ENCODE peak calls at places on chromosomes 5 and 9, in nine cellular contexts. W, T, R, C, E, A, Z, M and L are unnamed samples.

GRCh38 chr9:121398374-121398773 is 28.3 kb upstream of the STOM start:
- DNase-seq in W (no peak), T (peak), R (peak), C (no peak), E (peak), A (no peak), Z (peak), M (no peak), L (no peak)

GRCh38 chr5:113487411-113487778 is 858 bp downstream of the MCC start:
- DNase-seq in W (no peak), T (peak), R (no peak), C (no peak), E (no peak), A (no peak), Z (no peak), M (no peak), L (peak)

GRCh38 chr5:140632366-140633080 is 452 bp downstream of the CD14 start:
- DNase-seq in W (peak), T (peak), R (no peak), C (peak), E (peak), A (no peak), Z (no peak), M (peak), L (peak)

GRCh38 chr5:107805819-107806218 is 135.1 kb upstream of the EFNA5 start:
- DNase-seq in W (no peak), T (no peak), R (no peak), C (no peak), E (no peak), A (no peak), Z (no peak), M (no peak), L (no peak)

GRCh38 chr9:87194471-87194870 is 247.2 kb upstream of the GAS1 start:
- DNase-seq in W (no peak), T (peak), R (peak), C (no peak), E (peak), A (no peak), Z (peak), M (no peak), L (no peak)

GRCh38 chr5:171492781-171493180 is 73.3 kb downstream of the FGF18 start:
- DNase-seq in W (no peak), T (peak), R (no peak), C (no peak), E (no peak), A (no peak), Z (no peak), M (no peak), L (peak)

GRCh38 chr9:33024126-33024965 is 727 bp upstream of the DNAJA1 start:
- DNase-seq in W (no peak), T (peak), R (no peak), C (no peak), E (peak), A (peak), Z (no peak), M (no peak), L (no peak)

GRCh38 chr5:81965510-81965909 is 6.3 kb upstream of the ATG10 start:
- DNase-seq in W (no peak), T (peak), R (no peak), C (no peak), E (no peak), A (no peak), Z (no peak), M (no peak), L (no peak)

GRCh38 chr9:78316151-78316892 is 19.4 kb downstream of the PSAT1 start:
- DNase-seq in W (peak), T (no peak), R (no peak), C (no peak), E (no peak), A (no peak), Z (no peak), M (no peak), L (peak)

GRCh38 chr5:123813937-123814624 is 302.1 kb downstream of the CSNK1G3 start:
- DNase-seq in W (no peak), T (peak), R (peak), C (no peak), E (no peak), A (no peak), Z (no peak), M (no peak), L (no peak)

GRCh38 chr9:90326219-90326618 is 316.4 kb downstream of the DIRAS2 start:
- DNase-seq in W (no peak), T (peak), R (no peak), C (no peak), E (no peak), A (no peak), Z (no peak), M (no peak), L (no peak)

GRCh38 chr5:123422433-123423277 is 548 bp downstream of the CEP120 start:
- DNase-seq in W (no peak), T (peak), R (no peak), C (no peak), E (peak), A (peak), Z (no peak), M (peak), L (no peak)

GRCh38 chr5:66130493-66130892 is 13.6 kb upstream of the SREK1 start:
- DNase-seq in W (no peak), T (no peak), R (no peak), C (no peak), E (no peak), A (no peak), Z (no peak), M (no peak), L (no peak)

GRCh38 chr9:138112090-138112748 is 234.6 kb downstream of the CACNA1B start:
- DNase-seq in W (no peak), T (no peak), R (no peak), C (no peak), E (no peak), A (no peak), Z (no peak), M (peak), L (peak)

GRCh38 chr5:160448886-160449285 is 27.2 kb downstream of the PTTG1 start:
- DNase-seq in W (no peak), T (no peak), R (no peak), C (no peak), E (no peak), A (no peak), Z (no peak), M (no peak), L (no peak)

GRCh38 chr9:37908283-37908682 is 4.4 kb upstream of the SLC25A51 start:
- DNase-seq in W (peak), T (peak), R (no peak), C (no peak), E (no peak), A (no peak), Z (no peak), M (no peak), L (peak)

GRCh38 chr5:137833463-137833862 is 34.2 kb upstream of the MYOT start:
- DNase-seq in W (no peak), T (peak), R (no peak), C (no peak), E (peak), A (no peak), Z (no peak), M (no peak), L (no peak)

GRCh38 chr9:16213781-16214515 is 656.5 kb downstream of the BNC2 start:
- DNase-seq in W (peak), T (peak), R (peak), C (peak), E (peak), A (no peak), Z (peak), M (peak), L (no peak)

GRCh38 chr9:84811072-84811725 is 141.7 kb downstream of the NTRK2 start:
- DNase-seq in W (no peak), T (no peak), R (no peak), C (no peak), E (no peak), A (no peak), Z (no peak), M (no peak), L (peak)

GRCh38 chr9:6415266-6415665 is 2.3 kb downstream of the UHRF2 start:
- DNase-seq in W (no peak), T (no peak), R (no peak), C (no peak), E (no peak), A (no peak), Z (no peak), M (no peak), L (no peak)

DNA sequence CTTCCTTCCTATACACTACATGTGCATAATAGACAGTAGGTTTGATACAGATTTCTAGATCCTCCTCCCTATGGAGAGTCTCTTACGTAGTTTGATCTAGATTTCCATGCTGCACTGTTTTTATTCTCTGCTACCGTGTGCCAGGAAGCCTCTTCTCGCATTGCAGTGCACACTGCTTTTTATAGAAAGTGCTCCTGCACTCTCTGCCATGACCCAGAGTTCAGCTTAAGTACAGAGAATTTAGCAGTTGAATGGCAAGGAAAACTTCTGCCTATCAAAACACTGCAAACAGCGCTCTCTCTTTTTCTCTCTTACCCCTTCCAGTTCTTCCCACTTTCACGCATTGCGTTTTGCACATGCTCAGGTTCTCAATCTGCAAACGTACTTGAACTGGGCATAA is 187.4 kb downstream of the ARHGAP26 start:
- DNase-seq in W (no peak), T (no peak), R (no peak), C (no peak), E (no peak), A (no peak), Z (no peak), M (no peak), L (no peak)
- H3K4me3 ChIP-seq in W (no peak), T (no peak), R (no peak), C (peak), E (no peak), A (no peak), Z (no peak), M (no peak), L (no peak)

GRCh38 chr5:180208038-180208434 is 975 bp downstream of the RASGEF1C start:
- DNase-seq in W (no peak), T (no peak), R (no peak), C (no peak), E (no peak), A (no peak), Z (no peak), M (no peak), L (peak)
- H3K4me3 ChIP-seq in W (peak), T (no peak), R (no peak), C (peak), E (no peak), A (no peak), Z (no peak), M (peak), L (peak)

DNA sequence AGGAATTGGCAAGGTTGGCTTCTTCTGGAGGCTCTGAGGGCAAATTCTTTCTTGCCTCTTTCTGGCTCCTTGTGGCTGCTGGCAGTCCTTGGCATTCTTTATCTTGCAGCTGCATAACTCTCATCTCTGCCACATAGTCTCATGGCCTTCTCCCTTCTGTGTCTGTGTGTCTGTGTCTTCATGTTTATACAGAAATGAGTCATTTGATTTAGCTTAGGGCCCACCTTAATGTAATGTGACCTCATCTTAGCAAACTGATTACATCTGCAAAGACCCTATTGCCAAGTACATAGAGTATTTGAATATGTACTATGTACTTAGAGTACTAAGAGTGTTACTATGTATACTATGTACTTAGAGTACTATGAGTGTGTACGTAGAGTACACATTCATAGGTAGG is 122.5 kb downstream of the RFK start:
- DNase-seq in W (no peak), T (no peak), R (no peak), C (no peak), E (peak), A (no peak), Z (no peak), M (no peak), L (no peak)
- H3K4me3 ChIP-seq in W (no peak), T (no peak), R (no peak), C (no peak), E (no peak), A (no peak), Z (no peak), M (no peak), L (no peak)

GRCh38 chr5:55154893-55155292 is 5.1 kb upstream of the GPX8 start:
- DNase-seq in W (no peak), T (peak), R (peak), C (no peak), E (peak), A (no peak), Z (no peak), M (no peak), L (no peak)

GRCh38 chr5:55146080-55146479 is 13.9 kb upstream of the GPX8 start:
- DNase-seq in W (no peak), T (no peak), R (no peak), C (no peak), E (no peak), A (no peak), Z (no peak), M (no peak), L (no peak)

GRCh38 chr5:55146543-55147151 is 13.3 kb upstream of the GPX8 start:
- DNase-seq in W (peak), T (peak), R (peak), C (peak), E (peak), A (peak), Z (peak), M (peak), L (peak)

GRCh38 chr5:55151923-55152842 is 7.8 kb upstream of the GPX8 start:
- DNase-seq in W (no peak), T (peak), R (peak), C (no peak), E (peak), A (no peak), Z (peak), M (no peak), L (no peak)

GRCh38 chr5:55149396-55149795 is 10.6 kb upstream of the GPX8 start:
- DNase-seq in W (no peak), T (no peak), R (no peak), C (no peak), E (no peak), A (no peak), Z (no peak), M (no peak), L (no peak)
- H3K4me3 ChIP-seq in W (no peak), T (no peak), R (no peak), C (no peak), E (no peak), A (no peak), Z (no peak), M (no peak), L (no peak)

DNA sequence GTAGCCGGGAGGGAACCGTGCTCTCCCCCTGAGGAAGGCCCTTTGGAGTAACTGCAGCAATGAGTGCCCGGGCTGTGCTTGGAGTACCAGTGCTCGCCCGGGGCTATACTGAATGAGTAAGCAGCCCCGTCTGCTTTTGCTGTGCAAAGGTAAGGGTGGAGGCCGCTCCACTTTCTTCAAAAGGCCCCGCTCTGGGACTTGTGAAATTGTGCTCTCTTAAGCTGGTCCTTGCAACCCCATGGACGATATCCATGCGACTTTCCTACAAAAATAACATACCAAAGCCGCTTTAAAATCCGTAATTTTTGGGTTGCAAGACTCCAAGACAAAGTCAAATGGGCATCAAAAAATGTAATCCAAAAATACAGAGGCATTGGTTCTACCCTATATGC is 579 bp upstream of the TNFAIP8 start:
- DNase-seq in W (no peak), T (no peak), R (no peak), C (no peak), E (no peak), A (no peak), Z (no peak), M (peak), L (peak)
- H3K4me3 ChIP-seq in W (peak), T (peak), R (peak), C (peak), E (peak), A (no peak), Z (peak), M (peak), L (peak)

DNA sequence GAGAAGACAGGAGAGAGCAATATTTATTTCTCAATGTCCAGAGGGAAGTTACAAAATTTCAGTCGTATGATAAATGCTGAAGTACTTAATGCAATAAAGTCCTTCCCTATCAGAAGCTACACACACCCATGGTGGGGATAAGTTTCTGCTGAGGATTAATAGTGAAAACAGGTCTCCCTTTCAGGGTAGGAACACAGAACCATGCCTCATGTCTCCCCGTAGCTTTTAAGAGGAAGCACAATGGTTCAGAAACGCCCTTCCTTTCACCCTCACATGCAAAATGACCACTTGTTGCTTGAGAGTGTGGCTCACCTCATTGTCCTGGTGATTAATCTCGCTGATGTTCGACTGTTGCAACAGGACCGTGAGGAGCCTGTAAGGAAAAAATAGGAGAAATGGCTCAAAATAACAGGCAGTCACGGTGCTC is 73.6 kb downstream of the ANKRD55 start:
- DNase-seq in W (no peak), T (no peak), R (no peak), C (no peak), E (no peak), A (no peak), Z (no peak), M (no peak), L (no peak)
- H3K4me3 ChIP-seq in W (no peak), T (no peak), R (no peak), C (no peak), E (no peak), A (no peak), Z (no peak), M (no peak), L (no peak)

GRCh38 chr5:74576941-74577456 is 63.5 kb downstream of the ENC1 start:
- DNase-seq in W (no peak), T (peak), R (peak), C (no peak), E (peak), A (no peak), Z (no peak), M (no peak), L (no peak)
- H3K4me3 ChIP-seq in W (no peak), T (no peak), R (no peak), C (peak), E (no peak), A (no peak), Z (no peak), M (no peak), L (no peak)

GRCh38 chr9:34522091-34522887 is 501 bp downstream of the ENHO start:
- DNase-seq in W (peak), T (no peak), R (no peak), C (peak), E (no peak), A (peak), Z (no peak), M (no peak), L (no peak)
- H3K4me3 ChIP-seq in W (peak), T (peak), R (peak), C (peak), E (peak), A (peak), Z (peak), M (peak), L (peak)